ENCODE peak calls at places on chromosomes 6 and 20, in six cellular contexts. One of them, this sample, is unnamed.
A peak's percentile ranks its signal among the peaks of the same experiment; 100 is the strongest.

GRCh38 chr6:133964052-133964451 is 11.0 kb downstream of the TBPL1 start:
- DNase-seq in psoas muscle: no peak
- DNase-seq in IMR-90: peak; percentile 97
- DNase-seq in GM23338: no peak
- DNase-seq in SK-N-MC: no peak
- DNase-seq in A549: no peak
- DNase-seq in this sample: no peak

GRCh38 chr6:121441477-121441876 is 6.0 kb downstream of the GJA1 start:
- DNase-seq in psoas muscle: no peak
- DNase-seq in IMR-90: no peak
- DNase-seq in GM23338: no peak
- DNase-seq in SK-N-MC: no peak
- DNase-seq in A549: no peak
- DNase-seq in this sample: no peak

GRCh38 chr6:113562248-113562647 is 294.9 kb upstream of the MARCKS start:
- DNase-seq in psoas muscle: no peak
- DNase-seq in IMR-90: no peak
- DNase-seq in GM23338: no peak
- DNase-seq in SK-N-MC: no peak
- DNase-seq in A549: no peak
- DNase-seq in this sample: no peak

GRCh38 chr6:110590821-110591351 is 114.5 kb upstream of the SLC22A16 start:
- DNase-seq in psoas muscle: no peak
- DNase-seq in IMR-90: peak; percentile 71
- DNase-seq in GM23338: no peak
- DNase-seq in SK-N-MC: no peak
- DNase-seq in A549: no peak
- DNase-seq in this sample: no peak

GRCh38 chr6:43917878-43918382 is 147.9 kb downstream of the VEGFA start:
- DNase-seq in psoas muscle: peak; percentile 34
- DNase-seq in IMR-90: peak; percentile 45
- DNase-seq in GM23338: no peak
- DNase-seq in SK-N-MC: no peak
- DNase-seq in A549: no peak
- DNase-seq in this sample: no peak

GRCh38 chr6:139972116-139972515 is 597.7 kb upstream of the CITED2 start:
- DNase-seq in psoas muscle: no peak
- DNase-seq in IMR-90: no peak
- DNase-seq in GM23338: no peak
- DNase-seq in SK-N-MC: no peak
- DNase-seq in A549: no peak
- DNase-seq in this sample: no peak

GRCh38 chr6:80280258-80281010 is 174.0 kb downstream of the BCKDHB start:
- DNase-seq in psoas muscle: no peak
- DNase-seq in IMR-90: peak; percentile 49
- DNase-seq in GM23338: no peak
- DNase-seq in SK-N-MC: no peak
- DNase-seq in A549: no peak
- DNase-seq in this sample: no peak

GRCh38 chr6:154821638-154822037 is 88.4 kb downstream of the SCAF8 start:
- DNase-seq in psoas muscle: no peak
- DNase-seq in IMR-90: no peak
- DNase-seq in GM23338: no peak
- DNase-seq in SK-N-MC: no peak
- DNase-seq in A549: no peak
- DNase-seq in this sample: no peak

GRCh38 chr6:151254451-151255081 is 14.8 kb downstream of the AKAP12 start:
- DNase-seq in psoas muscle: no peak
- DNase-seq in IMR-90: peak; percentile 33
- DNase-seq in GM23338: peak; percentile 61
- DNase-seq in SK-N-MC: no peak
- DNase-seq in A549: peak; percentile 11
- DNase-seq in this sample: peak; percentile 71

GRCh38 chr6:44495036-44495901 is 107.8 kb downstream of the CDC5L start:
- DNase-seq in psoas muscle: no peak
- DNase-seq in IMR-90: no peak
- DNase-seq in GM23338: no peak
- DNase-seq in SK-N-MC: no peak
- DNase-seq in A549: no peak
- DNase-seq in this sample: no peak

GRCh38 chr20:841568-842546 is 8.3 kb downstream of the FAM110A start:
- DNase-seq in psoas muscle: no peak
- DNase-seq in IMR-90: no peak
- DNase-seq in GM23338: peak; percentile 77
- DNase-seq in SK-N-MC: no peak
- DNase-seq in A549: no peak
- DNase-seq in this sample: no peak

GRCh38 chr6:169115632-169116031 is 138.0 kb downstream of the THBS2 start:
- DNase-seq in psoas muscle: no peak
- DNase-seq in IMR-90: peak; percentile 11
- DNase-seq in GM23338: no peak
- DNase-seq in SK-N-MC: no peak
- DNase-seq in A549: no peak
- DNase-seq in this sample: no peak

DNA sequence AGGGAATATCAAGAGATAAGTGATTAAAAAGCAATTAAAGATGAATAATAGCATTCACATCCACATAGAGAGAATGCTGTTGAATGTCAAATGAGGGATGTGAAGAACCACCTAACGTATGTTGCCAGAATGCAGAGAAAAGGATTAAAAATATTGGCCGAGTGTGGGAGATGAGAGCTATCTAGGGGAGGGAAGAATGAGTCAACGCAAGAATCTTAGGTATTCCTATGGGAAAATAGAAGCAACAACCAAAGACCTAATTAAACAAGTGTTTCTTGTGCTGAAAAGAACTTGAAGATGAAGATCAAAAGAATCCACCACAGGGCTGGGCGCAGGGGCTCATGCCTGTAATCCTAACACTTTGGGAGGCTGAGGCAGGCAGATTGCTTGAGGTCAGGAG is 12.2 kb upstream of the RSPH3 start:
- DNase-seq in psoas muscle: no peak
- DNase-seq in IMR-90: peak; percentile 45
- DNase-seq in GM23338: no peak
- DNase-seq in SK-N-MC: no peak
- DNase-seq in A549: no peak
- DNase-seq in this sample: no peak
- H3K4me3 ChIP-seq in psoas muscle: no peak overlapping the region
- H3K4me3 ChIP-seq in IMR-90: no peak overlapping the region
- H3K4me3 ChIP-seq in GM23338: no peak overlapping the region
- H3K4me3 ChIP-seq in SK-N-MC: no peak overlapping the region
- H3K4me3 ChIP-seq in A549: no peak overlapping the region
- H3K4me3 ChIP-seq in this sample: no peak overlapping the region

DNA sequence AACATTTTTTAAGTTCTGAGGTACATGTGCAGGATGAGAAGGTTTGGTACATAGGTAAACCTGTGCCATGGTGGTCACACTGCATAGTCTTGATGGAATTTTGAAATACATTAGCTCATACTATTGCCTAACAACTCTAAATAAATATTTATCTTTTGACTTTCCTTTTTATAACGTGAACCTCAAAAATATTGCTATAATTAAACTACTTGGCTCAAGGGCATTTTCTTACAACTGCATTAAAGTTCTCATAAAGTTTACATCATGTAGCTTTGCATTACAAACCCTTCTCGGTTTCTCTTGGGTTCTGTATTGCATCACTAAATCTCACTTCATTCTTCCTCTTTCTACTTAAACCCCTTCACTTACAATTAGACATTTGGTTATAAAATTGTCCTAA is 636.0 kb upstream of the PTCHD4 start:
- DNase-seq in psoas muscle: no peak
- DNase-seq in IMR-90: peak; percentile 43
- DNase-seq in GM23338: no peak
- DNase-seq in SK-N-MC: no peak
- DNase-seq in A549: no peak
- DNase-seq in this sample: no peak
- H3K4me3 ChIP-seq in psoas muscle: no peak overlapping the region
- H3K4me3 ChIP-seq in IMR-90: no peak overlapping the region
- H3K4me3 ChIP-seq in GM23338: no peak overlapping the region
- H3K4me3 ChIP-seq in SK-N-MC: peak overlapping the region; percentile 45
- H3K4me3 ChIP-seq in A549: no peak overlapping the region
- H3K4me3 ChIP-seq in this sample: no peak overlapping the region

DNA sequence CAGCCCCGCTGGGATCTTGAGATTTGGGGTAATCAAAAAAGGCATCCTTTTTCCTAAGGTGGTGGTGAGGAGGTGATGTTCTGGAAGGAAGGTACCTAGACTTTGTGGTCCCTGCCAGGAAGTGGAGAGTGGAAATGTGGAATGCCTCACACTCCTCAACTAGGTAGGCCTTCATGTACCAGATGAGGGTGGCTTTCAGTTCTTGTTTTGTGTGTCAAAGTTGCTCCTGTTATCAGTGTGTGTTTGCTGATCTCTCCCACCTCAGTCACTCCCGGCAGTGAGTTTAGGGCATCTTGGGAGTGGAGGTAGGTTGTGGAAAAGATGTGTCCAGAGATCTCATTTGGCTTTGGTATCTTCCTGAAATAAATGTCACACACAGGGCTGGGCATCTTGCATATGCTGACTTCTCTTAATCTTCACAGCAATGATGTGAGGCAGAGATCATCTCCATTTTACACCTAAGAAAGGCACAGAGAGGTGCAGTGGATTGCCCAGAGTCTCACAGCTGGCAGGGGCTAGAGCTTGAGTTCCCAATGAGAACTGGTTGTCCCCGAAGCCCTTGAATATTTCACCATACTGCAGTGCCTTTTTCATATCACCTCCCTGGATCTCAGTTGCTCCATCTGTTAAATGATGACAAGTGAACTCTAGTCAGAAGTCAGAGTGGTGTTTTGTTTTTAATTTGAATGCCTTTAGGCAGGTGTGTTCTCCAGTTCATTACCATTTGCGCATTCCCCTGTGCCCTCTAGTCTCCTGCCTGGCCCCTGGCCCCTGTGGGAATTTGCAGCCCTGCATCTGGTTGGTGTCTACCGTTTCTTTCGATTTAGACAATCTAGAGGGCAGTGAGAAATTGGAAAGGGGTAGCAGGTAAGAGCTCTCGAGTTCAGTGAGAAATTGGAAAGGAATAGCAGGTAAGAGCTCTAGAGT is 2.9 kb downstream of the PKIG start:
- DNase-seq in psoas muscle: no peak
- DNase-seq in IMR-90: no peak
- DNase-seq in GM23338: peak; percentile 36
- DNase-seq in SK-N-MC: no peak
- DNase-seq in A549: no peak
- DNase-seq in this sample: no peak
- H3K4me3 ChIP-seq in psoas muscle: peak overlapping the region; percentile 88
- H3K4me3 ChIP-seq in IMR-90: no peak overlapping the region
- H3K4me3 ChIP-seq in GM23338: peak overlapping the region; percentile 29
- H3K4me3 ChIP-seq in SK-N-MC: no peak overlapping the region
- H3K4me3 ChIP-seq in A549: no peak overlapping the region
- H3K4me3 ChIP-seq in this sample: no peak overlapping the region

DNA sequence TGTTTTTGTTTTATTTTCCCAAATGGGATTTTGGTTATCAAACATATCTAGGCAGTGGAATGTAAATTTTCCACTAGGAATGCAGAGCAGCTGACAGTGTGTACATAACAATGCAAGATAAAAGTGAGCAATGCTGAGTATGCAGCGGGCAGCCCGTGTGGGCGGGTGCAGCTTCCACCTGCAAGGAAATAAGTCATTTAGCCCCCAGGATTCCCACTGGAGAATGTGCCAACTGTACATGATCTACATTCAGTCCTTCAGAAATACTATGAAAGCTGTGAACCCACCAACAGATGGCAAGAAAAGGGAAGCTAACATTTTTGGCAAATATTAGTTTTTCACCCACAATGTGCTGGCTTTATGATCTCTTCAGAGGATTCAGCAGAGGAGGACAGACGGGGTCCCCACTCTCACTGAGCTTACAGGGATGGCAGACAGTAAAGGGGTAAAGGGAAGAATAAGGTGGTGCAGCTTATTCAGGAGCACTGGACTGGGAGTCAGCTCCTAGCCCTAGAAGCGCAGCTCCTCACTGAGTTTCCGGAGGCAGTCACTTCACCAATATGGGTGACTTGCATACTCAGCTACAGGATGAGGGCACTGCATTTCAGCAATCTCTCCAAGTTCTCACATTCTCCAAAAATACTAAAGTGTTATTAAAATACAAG is 44.2 kb downstream of the DCDC2 start:
- DNase-seq in psoas muscle: no peak
- DNase-seq in IMR-90: peak; percentile 60
- DNase-seq in GM23338: peak; percentile 66
- DNase-seq in SK-N-MC: no peak
- DNase-seq in A549: peak; percentile 84
- DNase-seq in this sample: peak; percentile 90
- H3K4me3 ChIP-seq in psoas muscle: no peak overlapping the region
- H3K4me3 ChIP-seq in IMR-90: no peak overlapping the region
- H3K4me3 ChIP-seq in GM23338: no peak overlapping the region
- H3K4me3 ChIP-seq in SK-N-MC: no peak overlapping the region
- H3K4me3 ChIP-seq in A549: no peak overlapping the region
- H3K4me3 ChIP-seq in this sample: peak overlapping the region; percentile 17

GRCh38 chr20:57268399-57269076 is 2.1 kb upstream of the BMP7 start:
- DNase-seq in psoas muscle: no peak
- DNase-seq in IMR-90: no peak
- DNase-seq in GM23338: no peak
- DNase-seq in SK-N-MC: no peak
- DNase-seq in A549: no peak
- DNase-seq in this sample: no peak

GRCh38 chr20:57267158-57267821 is 849 bp upstream of the BMP7 start:
- DNase-seq in psoas muscle: no peak
- DNase-seq in IMR-90: no peak
- DNase-seq in GM23338: no peak
- DNase-seq in SK-N-MC: no peak
- DNase-seq in A549: no peak
- DNase-seq in this sample: no peak

GRCh38 chr20:57264908-57265648 is 1.4 kb downstream of the BMP7 start:
- DNase-seq in psoas muscle: no peak
- DNase-seq in IMR-90: no peak
- DNase-seq in GM23338: peak; percentile 71
- DNase-seq in SK-N-MC: no peak
- DNase-seq in A549: no peak
- DNase-seq in this sample: no peak

GRCh38 chr20:57265649-57266250 is 691 bp downstream of the BMP7 start:
- DNase-seq in psoas muscle: no peak
- DNase-seq in IMR-90: no peak
- DNase-seq in GM23338: peak; percentile 57
- DNase-seq in SK-N-MC: no peak
- DNase-seq in A549: peak; percentile 24
- DNase-seq in this sample: no peak

DNA sequence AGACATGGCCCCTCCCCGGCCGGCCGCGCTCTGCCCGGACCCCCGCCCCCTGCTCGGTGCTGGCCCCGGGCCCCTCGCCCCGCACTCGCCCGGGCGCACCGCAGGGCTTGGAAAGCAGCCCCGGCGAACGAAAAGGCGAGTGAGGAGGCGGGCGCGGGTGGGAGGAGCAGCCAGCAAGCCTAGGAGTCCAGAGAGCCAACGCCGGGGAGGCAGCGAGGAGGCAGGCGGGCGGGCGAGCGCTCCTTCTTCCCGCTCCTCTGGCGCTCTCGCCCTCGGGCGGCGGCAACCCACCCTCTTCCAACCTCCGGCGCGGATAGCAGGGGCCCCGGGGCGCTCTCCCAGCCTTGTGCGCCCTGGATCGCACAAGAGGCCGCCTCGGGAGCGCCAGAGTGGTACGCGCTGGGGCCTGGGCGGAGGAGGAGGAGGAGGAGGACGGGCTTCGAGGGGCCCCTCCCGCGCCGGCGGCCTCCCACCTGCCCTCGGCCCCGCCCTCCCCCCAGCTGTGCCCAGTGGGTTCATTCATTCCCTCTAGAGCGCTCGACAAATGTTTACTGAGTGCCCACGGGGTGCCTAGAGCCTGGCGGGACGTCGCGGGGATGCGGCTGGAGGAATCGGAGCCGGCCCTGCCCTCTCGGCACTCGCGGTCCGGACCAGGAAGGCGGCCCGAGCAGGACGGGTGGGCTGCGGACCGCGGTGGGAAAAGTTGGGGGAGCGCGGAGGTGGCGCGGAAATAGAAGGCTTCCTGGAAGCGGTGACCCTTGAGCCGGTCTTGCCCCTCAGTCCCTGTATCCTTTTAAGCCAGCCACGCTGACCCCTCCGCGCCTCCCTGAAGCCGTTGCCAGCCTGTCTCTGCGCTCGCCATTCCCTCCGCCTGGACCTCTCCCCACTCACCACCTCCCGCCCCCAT is at the start of gene BMP7:
- DNase-seq in psoas muscle: no peak
- DNase-seq in IMR-90: no peak
- DNase-seq in GM23338: peak; percentile 82
- DNase-seq in SK-N-MC: no peak
- DNase-seq in A549: peak; percentile 17
- DNase-seq in this sample: no peak
- H3K4me3 ChIP-seq in psoas muscle: peak within 1 kb of the TSS; percentile 47
- H3K4me3 ChIP-seq in IMR-90: no peak within 1 kb of the TSS
- H3K4me3 ChIP-seq in GM23338: peak within 1 kb of the TSS; percentile 88
- H3K4me3 ChIP-seq in SK-N-MC: peak within 1 kb of the TSS; percentile 79
- H3K4me3 ChIP-seq in A549: peak within 1 kb of the TSS; percentile 47
- H3K4me3 ChIP-seq in this sample: no peak within 1 kb of the TSS